ENCODE peak calls at places on chromosomes 7 and 10, in six cellular contexts. L is GM23248; R is non-pigmented ciliary epithelial cell; O is activated T-cell treated with anti-CD3 and anti-CD28 coated beads, Interleukin-2, amount 50 U/mL, for 1 hour; D is NCI-H2171 treated with DMSO at 0.1 percent for 48 hours; W is activated CD4-positive, CD25-positive, alpha-beta regulatory T cell treated with anti-CD3 and anti-CD28 coated beads, Interleukin-2, amount 50 U/mL, for 72 hours. V is an unnamed sample.

GRCh38 chr10:124902462-124902861 is 39.5 kb upstream of the ZRANB1 start:
- DNase-seq in W (no peak), L (no peak), O (no peak), D (no peak), R (no peak), V (no peak)

GRCh38 chr10:109915566-109915965 is 7.7 kb downstream of the XPNPEP1 start:
- DNase-seq in R (no peak), D (no peak), W (no peak), L (no peak), O (no peak), V (no peak)

GRCh38 chr10:124449170-124450009 is 445 bp downstream of the NKX1-2 start:
- DNase-seq in W (no peak), L (peak; percentile 12), O (no peak), D (no peak), R (no peak), V (no peak)

GRCh38 chr7:140358771-140359095 is 39.6 kb downstream of the SLC37A3 start:
- DNase-seq in L (no peak), R (no peak), W (no peak), O (no peak), D (no peak), V (no peak)

GRCh38 chr10:61119573-61119972 is 175.6 kb upstream of the RHOBTB1 start:
- DNase-seq in R (no peak), L (no peak), D (no peak), W (no peak), O (no peak), V (no peak)

GRCh38 chr10:110498087-110498981 is 627 bp downstream of the DUSP5 start:
- DNase-seq in O (peak; percentile 73), D (peak; percentile 19), R (no peak), W (peak; percentile 68), L (peak; percentile 87), V (peak; percentile 78)

GRCh38 chr10:43218951-43219837 is 47.7 kb downstream of the RASGEF1A start:
- DNase-seq in D (no peak), O (no peak), L (no peak), R (no peak), W (no peak), V (no peak)

GRCh38 chr7:104883248-104883717 is 130.7 kb upstream of the KMT2E start:
- DNase-seq in O (no peak), D (peak; percentile 70), W (no peak), L (peak; percentile 28), R (no peak), V (no peak)

GRCh38 chr7:119802147-119802546 is 470.8 kb upstream of the KCND2 start:
- DNase-seq in R (no peak), L (no peak), W (no peak), O (no peak), D (no peak), V (no peak)

GRCh38 chr10:31977440-31978157 is 49.0 kb upstream of the ARHGAP12 start:
- DNase-seq in R (peak; percentile 22), O (no peak), L (peak; percentile 82), W (no peak), D (no peak), V (no peak)

GRCh38 chr10:8444630-8445029 is 390.1 kb downstream of the GATA3 start:
- DNase-seq in D (no peak), L (no peak), O (peak; percentile 56), R (no peak), W (no peak), V (no peak)

GRCh38 chr7:77674878-77675277 is 21.4 kb upstream of the RSBN1L start:
- DNase-seq in L (peak; percentile 79), W (no peak), O (no peak), D (no peak), R (no peak), V (no peak)

GRCh38 chr10:69146756-69147155 is 22.8 kb downstream of the VPS26A start:
- DNase-seq in D (no peak), R (no peak), L (no peak), W (no peak), O (no peak), V (no peak)

GRCh38 chr7:151336027-151336720 is 5.4 kb upstream of the NUB1 start:
- DNase-seq in D (no peak), L (no peak), O (no peak), W (no peak), R (no peak), V (no peak)

GRCh38 chr7:102322202-102322715 is 34.0 kb downstream of the SPDYE6 start:
- DNase-seq in D (no peak), R (no peak), O (no peak), W (no peak), L (no peak), V (peak; percentile 36)

V was measured in suprapubic skin.